ENCODE peak calls at places on chromosome 20, in six cellular contexts. A, L, M, V, O and R are unnamed samples.

GRCh38 chr20:55415567-55416142 is 589.7 kb downstream of the CBLN4 start:
- DNase-seq in A (no peak), L (no peak), M (no peak), V (no peak), O (no peak), R (no peak)

GRCh38 chr20:11302436-11302835 is 615.3 kb upstream of the BTBD3 start:
- DNase-seq in A (peak), L (no peak), M (no peak), V (no peak), O (no peak), R (no peak)

GRCh38 chr20:53962388-53962787 is 108.0 kb downstream of the BCAS1 start:
- DNase-seq in A (no peak), L (no peak), M (no peak), V (no peak), O (no peak), R (no peak)

GRCh38 chr20:51013577-51014330 is 9.2 kb downstream of the KCNG1 start:
- DNase-seq in A (no peak), L (no peak), M (no peak), V (no peak), O (peak), R (no peak)

GRCh38 chr20:3238616-3239025 is 369 bp downstream of the SLC4A11 start:
- DNase-seq in A (peak), L (no peak), M (peak), V (peak), O (peak), R (peak)

GRCh38 chr20:18001131-18001921 is 32.5 kb downstream of the MGME1 start:
- DNase-seq in A (no peak), L (no peak), M (no peak), V (no peak), O (peak), R (no peak)

GRCh38 chr20:9514461-9515210 is at the start of gene LAMP5:
- DNase-seq in A (peak), L (no peak), M (no peak), V (peak), O (no peak), R (no peak)

GRCh38 chr20:35616465-35617396 is 1.1 kb downstream of the SPAG4 start:
- DNase-seq in A (peak), L (peak), M (peak), V (peak), O (peak), R (peak)

GRCh38 chr20:22999756-23000155 is 35.4 kb upstream of the SSTR4 start:
- DNase-seq in A (no peak), L (no peak), M (no peak), V (no peak), O (no peak), R (no peak)

GRCh38 chr20:3323398-3323797 is 84.1 kb downstream of the DNAAF9 start:
- DNase-seq in A (no peak), L (no peak), M (no peak), V (no peak), O (no peak), R (no peak)

GRCh38 chr20:62087227-62087626 is 21.5 kb upstream of the TAF4 start:
- DNase-seq in A (no peak), L (no peak), M (no peak), V (no peak), O (no peak), R (no peak)

GRCh38 chr20:48052492-48052870 is 267.2 kb upstream of the SULF2 start:
- DNase-seq in A (no peak), L (no peak), M (no peak), V (peak), O (no peak), R (no peak)

GRCh38 chr20:37297066-37297736 is 7.7 kb downstream of the MANBAL start:
- DNase-seq in A (no peak), L (no peak), M (no peak), V (no peak), O (no peak), R (no peak)

GRCh38 chr20:62860924-62861691 is 514 bp downstream of the TCFL5 start:
- DNase-seq in A (peak), L (peak), M (peak), V (peak), O (no peak), R (peak)

GRCh38 chr20:54172856-54173652 is 732 bp downstream of the CYP24A1 start:
- DNase-seq in A (peak), L (peak), M (no peak), V (no peak), O (no peak), R (no peak)

GRCh38 chr20:1809611-1810510 is 85.3 kb upstream of the SIRPA start:
- DNase-seq in A (no peak), L (no peak), M (no peak), V (no peak), O (no peak), R (no peak)

GRCh38 chr20:4844325-4844724 is 122.6 kb downstream of the PRND start:
- DNase-seq in A (no peak), L (no peak), M (no peak), V (no peak), O (no peak), R (no peak)

GRCh38 chr20:407097-407952 is 774 bp upstream of the RBCK1 start:
- DNase-seq in A (peak), L (peak), M (peak), V (peak), O (peak), R (peak)

GRCh38 chr20:17444091-17444490 is 87.1 kb downstream of the BFSP1 start:
- DNase-seq in A (no peak), L (no peak), M (no peak), V (no peak), O (no peak), R (no peak)

GRCh38 chr20:54662064-54662463 is 186.7 kb downstream of the DOK5 start:
- DNase-seq in A (no peak), L (no peak), M (no peak), V (peak), O (no peak), R (no peak)

GRCh38 chr20:25402583-25402982 is 4.9 kb upstream of the GINS1 start:
- DNase-seq in A (no peak), L (no peak), M (no peak), V (no peak), O (no peak), R (no peak)

GRCh38 chr20:63094767-63095499 is 88.2 kb upstream of the BHLHE23 start:
- DNase-seq in A (peak), L (no peak), M (no peak), V (no peak), O (peak), R (no peak)

GRCh38 chr20:45322952-45323383 is 14.9 kb upstream of the MATN4 start:
- DNase-seq in A (no peak), L (no peak), M (no peak), V (no peak), O (peak), R (no peak)

GRCh38 chr20:46786566-46786965 is 77.1 kb downstream of the SLC2A10 start:
- DNase-seq in A (no peak), L (no peak), M (no peak), V (no peak), O (no peak), R (no peak)

GRCh38 chr20:46903256-46903655 is 8.6 kb downstream of the EYA2 start:
- DNase-seq in A (no peak), L (no peak), M (no peak), V (no peak), O (no peak), R (no peak)

GRCh38 chr20:59939879-59940128 is 301 bp downstream of the PPP1R3D start:
- DNase-seq in A (peak), L (no peak), M (no peak), V (peak), O (no peak), R (no peak)

GRCh38 chr20:62837790-62838458 is 21.1 kb downstream of the COL9A3 start:
- DNase-seq in A (peak), L (no peak), M (no peak), V (no peak), O (peak), R (no peak)